ENCODE peak calls at places on chromosomes 4 and X, in five cellular contexts. W is nucleus accumbens; P is Ammon's horn; T is lower lobe of right lung; F is effector memory CD8-positive, alpha-beta T cell. D is an unnamed sample.

GRCh38 chrX:48908600-48908999 is 2.8 kb downstream of the SLC35A2 start:
- DNase-seq in T (no peak), P (no peak), F (no peak), W (no peak), D (no peak)

GRCh38 chr4:40559585-40560465 is 69.8 kb downstream of the RBM47 start:
- DNase-seq in W (no peak), P (peak; percentile 25), F (no peak), T (no peak), D (no peak)

GRCh38 chrX:29555465-29556091 is 659.8 kb upstream of the MAGEB2 start:
- DNase-seq in P (no peak), W (no peak), T (no peak), F (no peak), D (no peak)

GRCh38 chr4:74930166-74930565 is 2.8 kb upstream of the PARM1 start:
- DNase-seq in F (no peak), P (peak; percentile 31), T (no peak), W (no peak), D (no peak)

GRCh38 chr4:87425711-87426110 is 3.3 kb downstream of the NUDT9 start:
- DNase-seq in W (no peak), P (no peak), F (no peak), T (no peak), D (no peak)

GRCh38 chr4:159369256-159369655 is 266.4 kb downstream of the RAPGEF2 start:
- DNase-seq in P (no peak), T (no peak), F (no peak), W (no peak), D (no peak)

GRCh38 chr4:185143596-185143969 is 517 bp downstream of the SLC25A4 start:
- DNase-seq in W (peak; percentile 27), T (peak; percentile 68), F (peak; percentile 24), P (peak; percentile 36), D (peak; percentile 30)

GRCh38 chrX:76029385-76029784 is 143.5 kb upstream of the PBDC1 start:
- DNase-seq in F (no peak), T (no peak), P (no peak), W (no peak), D (no peak)

GRCh38 chr4:76435689-76436176 is 704 bp downstream of the SHROOM3 start:
- DNase-seq in P (no peak), F (no peak), T (no peak), W (no peak), D (no peak)

GRCh38 chrX:111168314-111168713 is 72.3 kb downstream of the PAK3 start:
- DNase-seq in T (no peak), W (no peak), F (no peak), P (peak; percentile 49), D (no peak)

GRCh38 chrX:129609395-129609794 is 45.4 kb downstream of the APLN start:
- DNase-seq in T (no peak), P (no peak), F (no peak), W (no peak), D (no peak)

GRCh38 chrX:47637546-47638195 is 7.9 kb upstream of the CFP start:
- DNase-seq in P (peak; percentile 77), W (peak; percentile 30), T (peak; percentile 83), F (no peak), D (no peak)

GRCh38 chrX:25083661-25084060 is 67.9 kb upstream of the ARX start:
- DNase-seq in F (no peak), T (no peak), W (no peak), P (no peak), D (no peak)

GRCh38 chr4:113645771-113646455 is 115.6 kb downstream of the CAMK2D start:
- DNase-seq in P (no peak), T (no peak), W (no peak), F (no peak), D (peak; percentile 90)

GRCh38 chr4:8738471-8738931 is 133.1 kb downstream of the HMX1 start:
- DNase-seq in T (no peak), P (no peak), W (no peak), F (no peak), D (no peak)

GRCh38 chr4:104967034-104967401 is 179.7 kb upstream of the TET2 start:
- DNase-seq in T (no peak), W (no peak), F (no peak), P (no peak), D (peak; percentile 48)

GRCh38 chrX:23514082-23514481 is 153.2 kb upstream of the PRDX4 start:
- DNase-seq in P (peak; percentile 17), W (no peak), T (no peak), F (no peak), D (no peak)

GRCh38 chrX:153903238-153903980 is 1.1 kb upstream of the AVPR2 start:
- DNase-seq in P (no peak), W (no peak), F (no peak), T (no peak), D (no peak)

GRCh38 chr4:108683479-108683878 is 33.1 kb downstream of the OSTC start:
- DNase-seq in T (no peak), P (peak; percentile 38), W (no peak), F (no peak), D (peak; percentile 10)

GRCh38 chrX:11509786-11510185 is 155.9 kb downstream of the ARHGAP6 start:
- DNase-seq in F (no peak), W (no peak), P (no peak), T (no peak), D (no peak)

GRCh38 chr4:101370663-101371210 is 23.4 kb upstream of the PPP3CA start:
- DNase-seq in T (no peak), F (no peak), P (no peak), W (no peak), D (no peak)

GRCh38 chr4:111406036-111406435 is 739.2 kb upstream of the FAM241A start:
- DNase-seq in T (no peak), P (no peak), F (no peak), W (no peak), D (no peak)

D was measured in LoVo.